ENCODE peak calls at places on chromosome X, in ten cellular contexts. P is body of pancreas, Q is left ventricle myocardium inferior, S is transverse colon, Z is GM23248, A is MM.1S, K is cardiac muscle cell, T is suprapubic skin, R is lower lobe of right lung, F is heart right ventricle. N is an unnamed sample.

GRCh38 chrX:38941675-38942074 is 140.4 kb downstream of the MID1IP1 start:
- DNase-seq in P (no peak), Q (no peak), S (no peak), Z (peak; percentile 47), A (no peak), K (no peak), T (no peak), R (no peak), F (no peak), N (no peak)

GRCh38 chrX:73903941-73904340 is 340.9 kb downstream of the CHIC1 start:
- DNase-seq in P (no peak), Q (no peak), S (no peak), Z (no peak), A (no peak), K (peak; percentile 81), T (no peak), R (no peak), F (no peak), N (no peak)

GRCh38 chrX:30561191-30561590 is 16.4 kb downstream of the TASL start:
- DNase-seq in P (no peak), Q (peak; percentile 17), S (peak; percentile 22), Z (no peak), A (peak; percentile 24), K (peak; percentile 2), T (no peak), R (no peak), F (peak; percentile 16), N (no peak)

GRCh38 chrX:16825306-16826035 is 39.2 kb downstream of the TXLNG start:
- DNase-seq in P (no peak), Q (no peak), S (no peak), Z (peak; percentile 69), A (no peak), K (no peak), T (no peak), R (no peak), F (no peak), N (no peak)

GRCh38 chrX:35122756-35123155 is 180.2 kb downstream of the FAM47B start:
- DNase-seq in P (no peak), Q (no peak), S (no peak), Z (no peak), A (no peak), K (no peak), T (no peak), R (no peak), F (no peak), N (no peak)

GRCh38 chrX:20218809-20219505 is 47.8 kb downstream of the RPS6KA3 start:
- DNase-seq in P (peak; percentile 15), Q (no peak), S (no peak), Z (no peak), A (no peak), K (peak; percentile 30), T (no peak), R (no peak), F (no peak), N (no peak)

GRCh38 chrX:47232197-47232802 is 509 bp upstream of the USP11 start:
- DNase-seq in P (no peak), Q (no peak), S (no peak), Z (no peak), A (no peak), K (no peak), T (no peak), R (no peak), F (no peak), N (no peak)

GRCh38 chrX:38817004-38817703 is 15.9 kb downstream of the MID1IP1 start:
- DNase-seq in P (peak; percentile 35), Q (peak; percentile 53), S (peak; percentile 68), Z (peak; percentile 24), A (no peak), K (peak; percentile 81), T (no peak), R (peak; percentile 54), F (peak; percentile 34), N (no peak)

GRCh38 chrX:153307546-153308175 is 13.9 kb downstream of the PNMA6F start:
- DNase-seq in P (no peak), Q (no peak), S (no peak), Z (peak; percentile 55), A (no peak), K (peak; percentile 8), T (no peak), R (no peak), F (no peak), N (no peak)

GRCh38 chrX:154333837-154334271 is 38.3 kb downstream of the TKTL1 start:
- DNase-seq in P (no peak), Q (no peak), S (no peak), Z (no peak), A (peak; percentile 12), K (no peak), T (no peak), R (no peak), F (no peak), N (no peak)

GRCh38 chrX:47706575-47706974 is 47.6 kb upstream of the UXT start:
- DNase-seq in P (no peak), Q (no peak), S (no peak), Z (peak; percentile 75), A (no peak), K (peak; percentile 66), T (no peak), R (no peak), F (no peak), N (no peak)

GRCh38 chrX:18833071-18833731 is 125.8 kb downstream of the PPEF1 start:
- DNase-seq in P (no peak), Q (peak; percentile 32), S (no peak), Z (peak; percentile 62), A (no peak), K (peak; percentile 36), T (no peak), R (no peak), F (peak; percentile 27), N (no peak)

GRCh38 chrX:40912576-40912975 is 172.7 kb upstream of the USP9X start:
- DNase-seq in P (no peak), Q (no peak), S (no peak), Z (peak; percentile 18), A (no peak), K (no peak), T (no peak), R (no peak), F (no peak), N (no peak)

GRCh38 chrX:109373468-109373867 is 108.4 kb downstream of the GUCY2F start:
- DNase-seq in P (no peak), Q (no peak), S (no peak), Z (no peak), A (no peak), K (no peak), T (no peak), R (no peak), F (no peak), N (no peak)

GRCh38 chrX:68808686-68809357 is 20.0 kb upstream of the EFNB1 start:
- DNase-seq in P (no peak), Q (peak; percentile 26), S (no peak), Z (peak; percentile 28), A (no peak), K (peak; percentile 68), T (no peak), R (no peak), F (peak; percentile 25), N (no peak)

GRCh38 chrX:32842053-32842452 is 369.3 kb downstream of the DMD start:
- DNase-seq in P (no peak), Q (no peak), S (no peak), Z (no peak), A (no peak), K (peak; percentile 3), T (no peak), R (no peak), F (no peak), N (no peak)

GRCh38 chrX:110318664-110318968 is 731 bp upstream of the AMMECR1 start:
- DNase-seq in P (no peak), Q (no peak), S (no peak), Z (no peak), A (no peak), K (no peak), T (no peak), R (no peak), F (no peak), N (no peak)

DNA sequence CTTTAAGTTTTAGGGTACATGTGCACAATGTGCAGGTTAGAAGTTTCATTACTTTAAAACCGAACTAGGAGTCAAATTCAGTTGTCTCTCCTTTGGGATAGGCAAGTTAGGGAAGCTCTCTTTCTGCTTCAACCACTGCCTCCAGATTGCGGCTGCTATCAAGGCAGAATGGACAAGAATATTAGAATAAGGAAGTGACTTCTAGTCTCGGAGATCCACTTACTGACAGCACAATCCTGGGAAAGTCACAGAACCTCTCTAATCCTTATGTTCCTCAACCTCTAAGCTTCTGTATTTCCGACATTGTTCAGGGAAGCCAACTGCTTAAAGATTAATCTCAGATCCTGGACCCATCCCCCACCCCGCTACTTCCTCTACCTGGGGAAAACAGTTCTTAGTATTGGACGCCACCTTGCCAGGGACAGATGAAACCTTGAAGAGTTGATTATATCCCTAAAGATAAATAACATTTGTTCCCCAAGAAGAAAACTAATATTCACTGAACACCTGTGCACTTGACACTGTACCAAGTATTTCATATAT is 2.1 kb downstream of the NUP62CL start:
- DNase-seq in P (peak; percentile 70), Q (no peak), S (peak; percentile 55), Z (no peak), A (no peak), K (no peak), T (no peak), R (no peak), F (no peak), N (no peak)
- H3K4me3 ChIP-seq in P (no peak overlapping the region), Q (no peak overlapping the region), S (no peak overlapping the region), Z (no peak overlapping the region), A (no peak overlapping the region), K (no peak overlapping the region), T (no peak overlapping the region), R (no peak overlapping the region), F (no peak overlapping the region), N (no peak overlapping the region)

GRCh38 chrX:97691901-97692455 is 808.3 kb downstream of the RPA4 start:
- DNase-seq in P (no peak), Q (no peak), S (no peak), Z (no peak), A (no peak), K (no peak), T (no peak), R (no peak), F (no peak), N (no peak)
- H3K36me3 ChIP-seq in P (no peaks in the 10 kb centered on the region), Q (no peaks in the 10 kb centered on the region), S (no peaks in the 10 kb centered on the region), Z (no peaks in the 10 kb centered on the region), A (no peaks in the 10 kb centered on the region), K (no peaks in the 10 kb centered on the region), T (no peaks in the 10 kb centered on the region), R (no peaks in the 10 kb centered on the region), F (no peaks in the 10 kb centered on the region), N (no peaks in the 10 kb centered on the region)

GRCh38 chrX:7086384-7086783 is 61.1 kb upstream of the STS start:
- DNase-seq in P (no peak), Q (no peak), S (no peak), Z (peak; percentile 17), A (no peak), K (no peak), T (no peak), R (no peak), F (no peak), N (no peak)
- H3K4me1 ChIP-seq in P (no peaks in the 10 kb centered on the region), Q (no peaks in the 10 kb centered on the region), S (no peaks in the 10 kb centered on the region), Z (peaks cover 8% of the 10 kb centered on the region), A (peaks cover 35% of the 10 kb centered on the region), K (no peaks in the 10 kb centered on the region), T (no peaks in the 10 kb centered on the region), R (no peaks in the 10 kb centered on the region), F (no peaks in the 10 kb centered on the region), N (no peaks in the 10 kb centered on the region)

DNA sequence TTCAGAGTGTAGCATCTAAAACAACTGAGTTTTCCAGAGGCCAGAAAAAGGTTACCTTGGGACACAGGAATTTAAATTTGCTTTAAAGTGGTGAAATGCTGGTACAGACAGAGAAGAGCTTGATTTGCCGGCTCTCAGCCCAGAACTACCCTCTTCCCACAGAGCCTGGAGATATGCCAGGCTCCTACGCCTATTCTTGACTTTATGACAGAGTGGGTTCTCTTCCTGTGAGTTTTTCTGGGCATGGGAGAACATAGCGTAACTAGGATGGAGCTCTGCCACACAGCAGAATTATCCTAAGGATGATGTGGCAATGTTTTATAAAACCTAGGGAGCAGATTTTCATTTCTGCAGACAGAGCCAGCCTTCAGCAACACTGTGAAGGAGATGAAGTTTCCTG is 241.8 kb downstream of the GRIA3 start:
- DNase-seq in P (no peak), Q (no peak), S (no peak), Z (peak; percentile 69), A (no peak), K (peak; percentile 43), T (no peak), R (no peak), F (no peak), N (no peak)
- H3K4me3 ChIP-seq in P (no peak overlapping the region), Q (no peak overlapping the region), S (no peak overlapping the region), Z (peak overlapping the region; percentile 40), A (no peak overlapping the region), K (no peak overlapping the region), T (no peak overlapping the region), R (no peak overlapping the region), F (no peak overlapping the region), N (no peak overlapping the region)

N was measured in iPS DF 6.9.